ENCODE peak calls at places on chromosomes 5 and 9, in five cellular contexts. D is neuronal stem cell, W is IMR-90, A is mesenchymal stem cell, Y is H1. F is an unnamed sample.

GRCh38 chr9:136328011-136328621 is 777 bp downstream of the GPSM1 start:
- DNase-seq in D (no peak), A (no peak), W (no peak), Y (no peak), F (no peak)

GRCh38 chr9:136372561-136373299 is 739 bp downstream of the CARD9 start:
- DNase-seq in W (peak; percentile 86), A (peak; percentile 83), D (no peak), Y (no peak), F (peak; percentile 53)

GRCh38 chr5:160310140-160310909 is 2.0 kb downstream of the CCNJL start:
- DNase-seq in W (no peak), Y (no peak), D (no peak), A (no peak), F (no peak)

GRCh38 chr5:178854284-178854683 is 5.5 kb upstream of the ZNF354B start:
- DNase-seq in Y (no peak), A (no peak), W (no peak), D (no peak), F (no peak)

GRCh38 chr5:132788990-132789886 is 12.2 kb upstream of the SEPTIN8 start:
- DNase-seq in W (no peak), A (no peak), D (no peak), Y (no peak), F (no peak)

GRCh38 chr5:78755822-78756429 is 107.4 kb upstream of the LHFPL2 start:
- DNase-seq in D (no peak), Y (no peak), W (peak; percentile 54), A (no peak), F (no peak)

GRCh38 chr5:147743686-147744332 is 38.7 kb downstream of the JAKMIP2 start:
- DNase-seq in A (peak; percentile 28), D (no peak), Y (no peak), W (no peak), F (no peak)

GRCh38 chr9:94139672-94140417 is 55.6 kb downstream of the PTPDC1 start:
- DNase-seq in Y (no peak), W (peak; percentile 96), D (no peak), A (peak; percentile 94), F (no peak)

GRCh38 chr9:83701769-83702168 is 6.0 kb downstream of the UBQLN1 start:
- DNase-seq in A (peak; percentile 22), D (no peak), W (peak; percentile 54), Y (no peak), F (no peak)

GRCh38 chr5:113090336-113091106 is 113.9 kb downstream of the DCP2 start:
- DNase-seq in Y (no peak), W (no peak), D (no peak), A (no peak), F (no peak)

GRCh38 chr5:95406426-95407093 is 15.4 kb downstream of the FAM81B start:
- DNase-seq in Y (no peak), A (no peak), D (no peak), W (no peak), F (no peak)

GRCh38 chr5:72378636-72379289 is 58.6 kb downstream of the PTCD2 start:
- DNase-seq in D (no peak), Y (no peak), W (peak; percentile 86), A (peak; percentile 63), F (no peak)

GRCh38 chr9:120891255-120891954 is 14.4 kb upstream of the PHF19 start:
- DNase-seq in A (peak; percentile 36), Y (no peak), D (no peak), W (peak; percentile 50), F (no peak)

GRCh38 chr5:172757394-172758010 is 13.5 kb downstream of the DUSP1 start:
- DNase-seq in D (no peak), W (no peak), Y (no peak), A (no peak), F (no peak)

GRCh38 chr9:16058131-16058549 is 505.3 kb downstream of the CCDC171 start:
- DNase-seq in W (peak; percentile 86), D (no peak), A (peak; percentile 51), Y (no peak), F (no peak)

GRCh38 chr9:101332362-101332761 is 52.4 kb downstream of the BAAT start:
- DNase-seq in D (no peak), Y (no peak), A (no peak), W (no peak), F (no peak)

GRCh38 chr5:16464664-16465543 is 696 bp downstream of the ZNF622 start:
- DNase-seq in D (no peak), A (peak; percentile 40), Y (no peak), W (no peak), F (no peak)

GRCh38 chr9:37407468-37407867 is 15.0 kb upstream of the GRHPR start:
- DNase-seq in D (no peak), W (no peak), A (no peak), Y (no peak), F (no peak)

GRCh38 chr9:89992326-89993208 is 387.8 kb downstream of the GADD45G start:
- DNase-seq in Y (no peak), A (no peak), W (no peak), D (no peak), F (no peak)

GRCh38 chr9:80995759-80996158 is 693.6 kb downstream of the TLE1 start:
- DNase-seq in D (no peak), A (peak; percentile 34), W (peak; percentile 60), Y (no peak), F (no peak)

GRCh38 chr9:108865037-108865436 is 3.0 kb downstream of the ACTL7A start:
- DNase-seq in A (no peak), D (no peak), Y (no peak), W (no peak), F (no peak)

GRCh38 chr9:3775968-3776367 is 250.2 kb upstream of the RFX3 start:
- DNase-seq in W (no peak), Y (no peak), D (no peak), A (no peak), F (no peak)
- H2BK15ac ChIP-seq in W (no peak overlapping the region), Y (no peak overlapping the region), D (no peak overlapping the region), A (no peak overlapping the region), F (no peak overlapping the region)

DNA sequence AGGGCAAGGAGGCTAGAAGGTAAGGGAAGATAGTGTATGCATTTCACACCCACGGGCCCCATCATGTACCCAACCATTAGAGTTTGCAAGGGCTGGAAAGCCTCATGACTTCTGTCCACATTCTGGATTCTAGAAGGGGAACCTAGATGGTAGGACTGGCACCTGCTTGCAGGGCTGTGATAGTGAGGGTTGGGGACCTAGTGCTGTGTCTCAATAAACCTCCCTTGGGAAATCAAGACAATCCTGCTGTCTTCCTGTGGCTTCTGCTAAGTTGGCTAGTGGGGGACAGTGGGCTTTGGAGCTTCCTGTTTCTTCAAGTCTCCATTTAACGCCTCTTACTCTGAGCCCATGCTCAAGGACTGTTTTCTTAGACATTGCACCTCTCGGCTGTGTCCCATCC is 43.6 kb upstream of the SYNPO start:
- DNase-seq in D (no peak), W (no peak), Y (no peak), A (no peak), F (no peak)
- H4K91ac ChIP-seq in D (no peak overlapping the region), W (no peak overlapping the region), Y (no peak overlapping the region), A (no peak overlapping the region), F (no peak overlapping the region)

GRCh38 chr5:68305223-68305865 is 89.8 kb downstream of the PIK3R1 start:
- DNase-seq in D (no peak), Y (no peak), A (no peak), W (no peak), F (no peak)

GRCh38 chr5:68303754-68304420 is 88.3 kb downstream of the PIK3R1 start:
- DNase-seq in A (peak; percentile 3), D (no peak), Y (no peak), W (no peak), F (no peak)

GRCh38 chr5:68306361-68307014 is 90.9 kb downstream of the PIK3R1 start:
- DNase-seq in D (no peak), W (no peak), A (no peak), Y (no peak), F (no peak)

GRCh38 chr5:68304421-68305052 is 89.0 kb downstream of the PIK3R1 start:
- DNase-seq in W (no peak), Y (no peak), A (peak; percentile 32), D (no peak), F (no peak)

GRCh38 chr5:68303038-68303738 is 87.6 kb downstream of the PIK3R1 start:
- DNase-seq in A (peak; percentile 26), W (peak; percentile 24), D (no peak), Y (no peak), F (no peak)
- H4K8ac ChIP-seq in A (no peak overlapping the region), W (no peak overlapping the region), D (no peak overlapping the region), Y (no peak overlapping the region), F (no peak overlapping the region)

GRCh38 chr5:94276056-94276455 is 342.3 kb downstream of the KIAA0825 start:
- DNase-seq in A (no peak), Y (no peak), D (no peak), W (no peak), F (no peak)

GRCh38 chr5:94281402-94281801 is 337.0 kb downstream of the KIAA0825 start:
- DNase-seq in Y (no peak), A (no peak), W (no peak), D (no peak), F (no peak)

GRCh38 chr5:94274684-94275083 is 343.7 kb downstream of the KIAA0825 start:
- DNase-seq in W (no peak), D (no peak), A (no peak), Y (no peak), F (no peak)

DNA sequence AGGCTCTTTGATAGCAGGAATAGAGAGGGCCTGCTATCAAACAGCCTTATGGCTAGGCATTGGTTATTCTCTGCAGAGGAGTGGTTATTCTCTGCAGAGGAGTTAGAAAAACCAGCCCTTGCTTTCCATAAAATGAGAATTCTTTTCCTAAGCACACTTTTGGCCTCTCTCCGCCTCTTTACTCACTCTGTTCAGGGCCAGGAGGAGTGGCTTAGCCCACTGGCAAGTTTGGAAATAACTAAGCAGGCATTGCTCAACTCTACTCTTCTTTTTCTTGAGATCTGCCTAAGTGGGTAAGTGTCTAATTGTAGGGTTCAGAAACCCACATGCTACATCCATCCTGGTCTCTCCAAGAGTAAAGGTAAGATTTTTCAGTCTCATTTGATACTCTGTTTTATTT is 341.7 kb downstream of the KIAA0825 start:
- DNase-seq in Y (no peak), W (no peak), A (no peak), D (no peak), F (no peak)
- H2BK15ac ChIP-seq in Y (no peak overlapping the region), W (no peak overlapping the region), A (no peak overlapping the region), D (no peak overlapping the region), F (no peak overlapping the region)

GRCh38 chr9:5437254-5438216 is at the start of gene PLGRKT:
- DNase-seq in W (peak; percentile 87), Y (peak; percentile 84), A (peak; percentile 93), D (peak; percentile 79), F (peak; percentile 96)
- H4K91ac ChIP-seq in W (peak within 1 kb of the TSS; percentile 75), Y (peak within 1 kb of the TSS; percentile 83), A (peak within 1 kb of the TSS; percentile 99), D (no peak within 1 kb of the TSS), F (no peak within 1 kb of the TSS)

GRCh38 chr9:34989056-34989945 is at the start of gene DNAJB5:
- DNase-seq in W (peak; percentile 100), A (peak; percentile 100), Y (peak; percentile 98), D (peak; percentile 99), F (peak; percentile 100)

GRCh38 chr9:34989946-34990635 is 546 bp downstream of the DNAJB5 start:
- DNase-seq in Y (no peak), A (peak; percentile 80), W (peak; percentile 39), D (peak; percentile 81), F (peak; percentile 94)

GRCh38 chr9:34987160-34988040 is 2.1 kb upstream of the DNAJB5 start:
- DNase-seq in D (no peak), A (no peak), Y (no peak), W (no peak), F (no peak)

GRCh38 chr9:34986541-34987047 is 3.0 kb upstream of the DNAJB5 start:
- DNase-seq in Y (no peak), D (peak; percentile 46), A (peak; percentile 41), W (no peak), F (peak; percentile 59)

GRCh38 chr9:34988218-34989055 is 1.1 kb upstream of the DNAJB5 start:
- DNase-seq in Y (no peak), D (no peak), A (no peak), W (no peak), F (peak; percentile 50)
- H4K8ac ChIP-seq in Y (no peak overlapping the region), D (no peak overlapping the region), A (peak overlapping the region; percentile 39), W (peak overlapping the region; percentile 93), F (no peak overlapping the region)